ENCODE peak calls at places on chromosomes 3 and 15, in five cellular contexts. One of them, this sample, is unnamed.
A peak's percentile ranks its signal among the peaks of the same experiment; 100 is the strongest.

GRCh38 chr3:11116336-11117059 is 37.8 kb upstream of the HRH1 start:
- DNase-seq in neural crest cell: no peak
- DNase-seq in GM23248: no peak
- DNase-seq in activated gamma-delta T cell treated with Interleukin-2 at 50 U/mL for 16 hours: no peak
- DNase-seq in non-pigmented ciliary epithelial cell: no peak
- DNase-seq in this sample: peak; percentile 83

GRCh38 chr3:45994661-45995369 is 809 bp downstream of the FYCO1 start:
- DNase-seq in neural crest cell: no peak
- DNase-seq in GM23248: peak; percentile 54
- DNase-seq in activated gamma-delta T cell treated with Interleukin-2 at 50 U/mL for 16 hours: peak; percentile 69
- DNase-seq in non-pigmented ciliary epithelial cell: no peak
- DNase-seq in this sample: no peak

GRCh38 chr15:57861039-57861638 is 154.6 kb downstream of the POLR2M start:
- DNase-seq in neural crest cell: peak; percentile 46
- DNase-seq in GM23248: peak; percentile 67
- DNase-seq in activated gamma-delta T cell treated with Interleukin-2 at 50 U/mL for 16 hours: peak; percentile 16
- DNase-seq in non-pigmented ciliary epithelial cell: peak; percentile 26
- DNase-seq in this sample: peak; percentile 82

GRCh38 chr3:28791713-28792255 is 443.2 kb upstream of the AZI2 start:
- DNase-seq in neural crest cell: no peak
- DNase-seq in GM23248: peak; percentile 30
- DNase-seq in activated gamma-delta T cell treated with Interleukin-2 at 50 U/mL for 16 hours: no peak
- DNase-seq in non-pigmented ciliary epithelial cell: no peak
- DNase-seq in this sample: no peak

GRCh38 chr15:42736178-42736792 is 643 bp downstream of the CDAN1 start:
- DNase-seq in neural crest cell: peak; percentile 20
- DNase-seq in GM23248: peak; percentile 53
- DNase-seq in activated gamma-delta T cell treated with Interleukin-2 at 50 U/mL for 16 hours: no peak
- DNase-seq in non-pigmented ciliary epithelial cell: no peak
- DNase-seq in this sample: peak; percentile 8

GRCh38 chr3:4042869-4043268 is 243.6 kb downstream of the LRRN1 start:
- DNase-seq in neural crest cell: no peak
- DNase-seq in GM23248: no peak
- DNase-seq in activated gamma-delta T cell treated with Interleukin-2 at 50 U/mL for 16 hours: no peak
- DNase-seq in non-pigmented ciliary epithelial cell: no peak
- DNase-seq in this sample: no peak

GRCh38 chr15:52256366-52256765 is 39.2 kb downstream of the MYO5C start:
- DNase-seq in neural crest cell: peak; percentile 75
- DNase-seq in GM23248: peak; percentile 78
- DNase-seq in activated gamma-delta T cell treated with Interleukin-2 at 50 U/mL for 16 hours: peak; percentile 78
- DNase-seq in non-pigmented ciliary epithelial cell: peak; percentile 49
- DNase-seq in this sample: peak; percentile 82

GRCh38 chr15:89648106-89649012 is 6.9 kb downstream of the KIF7 start:
- DNase-seq in neural crest cell: no peak
- DNase-seq in GM23248: no peak
- DNase-seq in activated gamma-delta T cell treated with Interleukin-2 at 50 U/mL for 16 hours: no peak
- DNase-seq in non-pigmented ciliary epithelial cell: no peak
- DNase-seq in this sample: no peak

GRCh38 chr3:190323241-190323617 is 983 bp upstream of the CLDN1 start:
- DNase-seq in neural crest cell: no peak
- DNase-seq in GM23248: no peak
- DNase-seq in activated gamma-delta T cell treated with Interleukin-2 at 50 U/mL for 16 hours: no peak
- DNase-seq in non-pigmented ciliary epithelial cell: no peak
- DNase-seq in this sample: peak; percentile 24

GRCh38 chr3:43786102-43786952 is 95.6 kb downstream of the ABHD5 start:
- DNase-seq in neural crest cell: no peak
- DNase-seq in GM23248: no peak
- DNase-seq in activated gamma-delta T cell treated with Interleukin-2 at 50 U/mL for 16 hours: no peak
- DNase-seq in non-pigmented ciliary epithelial cell: no peak
- DNase-seq in this sample: no peak

This sample was measured in fibroblast of mammary gland.